ENCODE peak calls at places on chromosomes 13 and 19, in six cellular contexts. J is esophagus muscularis mucosa, N is A549, R is transverse colon, V is IMR-90, P is body of pancreas. K is an unnamed sample.

GRCh38 chr13:94928127-94928526 is 215.8 kb upstream of the SOX21 start:
- DNase-seq in J (no peak), N (no peak), R (no peak), V (no peak), P (no peak), K (no peak)

GRCh38 chr13:111040821-111041220 is 74.3 kb upstream of the ARHGEF7 start:
- DNase-seq in J (no peak), N (no peak), R (no peak), V (no peak), P (no peak), K (no peak)

GRCh38 chr19:48511321-48511731 is 309 bp downstream of the LMTK3 start:
- DNase-seq in J (no peak), N (no peak), R (no peak), V (no peak), P (no peak), K (no peak)

GRCh38 chr19:38970664-38971532 is 4.6 kb downstream of the FBXO17 start:
- DNase-seq in J (no peak), N (no peak), R (no peak), V (no peak), P (no peak), K (no peak)

GRCh38 chr19:37986048-37986750 is 79.2 kb downstream of the SIPA1L3 start:
- DNase-seq in J (no peak), N (no peak), R (no peak), V (no peak), P (no peak), K (no peak)

GRCh38 chr19:50460161-50460765 is 16.0 kb upstream of the EMC10 start:
- DNase-seq in J (no peak), N (peak), R (no peak), V (peak), P (no peak), K (no peak)

GRCh38 chr19:40774916-40775631 is at the start of gene MIA:
- DNase-seq in J (no peak), N (no peak), R (no peak), V (no peak), P (no peak), K (no peak)

GRCh38 chr13:46071590-46072249 is 19.2 kb upstream of the ZC3H13 start:
- DNase-seq in J (no peak), N (no peak), R (no peak), V (no peak), P (no peak), K (peak)

GRCh38 chr19:12137541-12137940 is 2.6 kb downstream of the ZNF20 start:
- DNase-seq in J (no peak), N (no peak), R (no peak), V (no peak), P (no peak), K (peak)

GRCh38 chr13:112688560-112689497 is 1.0 kb upstream of the ATP11A start:
- DNase-seq in J (no peak), N (no peak), R (peak), V (no peak), P (peak), K (peak)

GRCh38 chr13:27283906-27284523 is 13.4 kb downstream of the RASL11A start:
- DNase-seq in J (no peak), N (peak), R (peak), V (no peak), P (peak), K (peak)

GRCh38 chr13:26484196-26484595 is 73.3 kb upstream of the WASF3 start:
- DNase-seq in J (no peak), N (no peak), R (no peak), V (no peak), P (no peak), K (no peak)

GRCh38 chr13:104408733-104409132 is 1342.5 kb upstream of the SLC10A2 start:
- DNase-seq in J (no peak), N (no peak), R (no peak), V (peak), P (no peak), K (no peak)

GRCh38 chr13:59360108-59360507 is 803.6 kb downstream of the DIAPH3 start:
- DNase-seq in J (no peak), N (no peak), R (no peak), V (no peak), P (no peak), K (no peak)

GRCh38 chr13:109272595-109273325 is 513.6 kb downstream of the IRS2 start:
- DNase-seq in J (no peak), N (no peak), R (no peak), V (peak), P (no peak), K (no peak)

GRCh38 chr19:7224205-7224833 is 69.9 kb downstream of the INSR start:
- DNase-seq in J (no peak), N (no peak), R (peak), V (peak), P (peak), K (no peak)

GRCh38 chr13:34913040-34913439 is 29.0 kb upstream of the NBEA start:
- DNase-seq in J (no peak), N (no peak), R (no peak), V (no peak), P (no peak), K (no peak)

GRCh38 chr13:25927966-25928365 is 123.8 kb downstream of the SHISA2 start:
- DNase-seq in J (no peak), N (no peak), R (no peak), V (no peak), P (no peak), K (no peak)

GRCh38 chr13:27170521-27171243 is 929 bp downstream of the USP12 start:
- DNase-seq in J (no peak), N (peak), R (peak), V (no peak), P (peak), K (peak)

GRCh38 chr13:73556902-73557301 is 498.1 kb downstream of the KLF5 start:
- DNase-seq in J (no peak), N (no peak), R (no peak), V (no peak), P (no peak), K (no peak)

GRCh38 chr19:40610396-40611064 is 9.4 kb downstream of the LTBP4 start:
- DNase-seq in J (no peak), N (no peak), R (peak), V (no peak), P (peak), K (peak)

GRCh38 chr13:39259371-39259770 is 221.1 kb downstream of the NHLRC3 start:
- DNase-seq in J (no peak), N (no peak), R (no peak), V (no peak), P (no peak), K (no peak)

GRCh38 chr13:113732961-113733950 is 25.8 kb upstream of the TMEM255B start:
- DNase-seq in J (no peak), N (no peak), R (no peak), V (no peak), P (no peak), K (no peak)

GRCh38 chr13:47158583-47158982 is 261.7 kb upstream of the HTR2A start:
- DNase-seq in J (no peak), N (no peak), R (no peak), V (no peak), P (no peak), K (peak)

GRCh38 chr19:58569943-58570670 is 3.0 kb downstream of the MZF1 start:
- DNase-seq in J (no peak), N (no peak), R (peak), V (no peak), P (peak), K (no peak)

GRCh38 chr13:90105276-90105675 is 1242.2 kb upstream of the MIR17HG start:
- DNase-seq in J (no peak), N (no peak), R (no peak), V (no peak), P (no peak), K (no peak)

GRCh38 chr19:50242586-50242985 is 39.2 kb downstream of the MYH14 start:
- DNase-seq in J (no peak), N (no peak), R (no peak), V (no peak), P (no peak), K (no peak)

GRCh38 chr19:10517760-10518443 is 655 bp upstream of the S1PR5 start:
- DNase-seq in J (no peak), N (peak), R (no peak), V (peak), P (peak), K (no peak)

DNA sequence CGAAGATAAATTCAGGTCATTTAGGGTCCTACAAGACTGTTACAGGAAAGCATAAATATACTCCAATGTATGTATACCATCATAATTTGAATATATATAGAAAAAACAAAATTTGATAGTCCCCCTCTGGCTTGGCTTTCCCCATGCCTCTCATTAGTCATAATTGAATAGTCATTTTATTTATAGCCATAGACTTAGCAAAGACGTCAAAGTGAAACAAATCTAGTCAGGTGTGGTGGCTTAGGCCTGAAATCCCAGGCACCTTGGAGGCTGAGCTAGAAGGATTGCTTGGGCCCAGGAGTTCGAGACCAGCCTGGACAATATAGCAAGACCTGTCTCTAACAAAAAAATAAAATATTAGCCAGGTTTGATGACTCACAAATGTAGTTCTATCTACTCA is 141.1 kb downstream of the TNFRSF19 start:
- DNase-seq in J (no peak), N (no peak), R (no peak), V (no peak), P (no peak), K (no peak)
- TF ChIP-seq POLR2A in J (no peak), N (no peak), R (no peak), V (no peak), P (no peak), K (no peak)

DNA sequence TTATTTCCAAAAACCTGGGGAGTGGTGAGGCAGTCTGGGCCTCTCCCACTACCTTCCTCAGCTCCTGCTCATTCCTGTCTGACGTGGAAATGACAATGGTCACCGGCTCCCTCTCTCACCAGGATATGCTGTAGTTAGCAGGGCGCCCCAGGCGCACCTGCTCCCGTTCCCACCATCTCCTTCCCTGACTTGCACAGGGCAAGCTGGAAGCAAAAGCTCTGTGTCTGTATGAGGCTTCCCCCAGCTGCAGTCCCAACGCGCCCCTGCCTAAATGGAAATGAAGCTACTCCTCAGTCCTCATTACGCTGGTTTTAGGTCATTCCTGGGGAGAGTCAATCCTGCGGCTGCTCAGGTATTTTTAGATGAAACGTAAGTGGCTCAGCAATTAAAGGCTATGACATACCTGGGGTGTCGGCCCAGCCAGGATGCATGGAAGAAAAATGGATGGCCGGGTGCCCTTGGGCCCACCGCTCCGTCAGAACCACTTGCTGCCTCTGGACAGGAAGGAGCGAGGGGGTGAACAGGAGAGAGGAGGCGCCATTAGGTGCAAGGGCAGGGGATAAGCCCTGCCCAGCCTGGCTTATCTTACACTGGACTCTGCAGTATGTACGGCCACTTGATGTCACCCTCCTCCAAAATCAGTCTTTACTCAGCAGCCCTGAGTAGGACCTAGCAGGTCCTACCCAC is 32.4 kb downstream of the DHRS12 start:
- DNase-seq in J (no peak), N (no peak), R (no peak), V (no peak), P (peak), K (no peak)
- TF ChIP-seq POLR2A in J (no peak), N (no peak), R (no peak), V (no peak), P (peak), K (no peak)

GRCh38 chr19:19634516-19635312 is 6.7 kb upstream of the LPAR2 start:
- DNase-seq in J (no peak), N (no peak), R (no peak), V (no peak), P (no peak), K (no peak)

GRCh38 chr19:19635313-19635702 is 7.3 kb upstream of the LPAR2 start:
- DNase-seq in J (no peak), N (no peak), R (no peak), V (no peak), P (no peak), K (no peak)

GRCh38 chr19:19637523-19638251 is 5.8 kb downstream of the GMIP start:
- DNase-seq in J (no peak), N (no peak), R (no peak), V (no peak), P (no peak), K (no peak)

GRCh38 chr19:19636573-19636972 is 6.9 kb downstream of the GMIP start:
- DNase-seq in J (no peak), N (no peak), R (no peak), V (no peak), P (no peak), K (no peak)

GRCh38 chr19:19637186-19637522 is 6.3 kb downstream of the GMIP start:
- DNase-seq in J (no peak), N (no peak), R (no peak), V (no peak), P (no peak), K (no peak)
- TF ChIP-seq POLR2A in J (no peak), N (no peak), R (no peak), V (no peak), P (no peak), K (no peak)

DNA sequence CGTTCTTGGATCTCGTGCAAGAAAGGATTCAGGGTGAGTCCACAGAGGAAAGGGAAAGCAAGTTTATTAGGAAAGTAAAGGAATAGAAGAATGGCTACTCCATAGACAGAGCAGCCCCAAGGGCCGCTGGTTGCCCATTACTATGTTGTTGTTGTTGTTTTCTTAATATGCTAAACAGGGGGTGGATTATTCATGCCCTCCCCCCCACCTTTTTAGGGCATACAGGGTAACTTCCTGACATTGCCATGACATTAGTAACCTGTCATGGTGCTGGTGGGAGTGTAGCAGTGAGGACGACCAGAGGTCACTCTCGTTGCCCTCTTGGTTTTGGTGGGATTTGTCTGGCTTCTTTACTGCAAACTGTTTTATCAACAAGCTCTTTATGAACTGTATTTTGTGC is 29.1 kb upstream of the PCDH9 start:
- DNase-seq in J (no peak), N (no peak), R (no peak), V (no peak), P (no peak), K (no peak)
- TF ChIP-seq POLR2A in J (no peak), N (no peak), R (no peak), V (no peak), P (no peak), K (no peak)

GRCh38 chr19:29811125-29812079 is at the start of gene CCNE1:
- DNase-seq in J (peak), N (peak), R (peak), V (peak), P (peak), K (peak)
- TF ChIP-seq POLR2A in J (no peak), N (peak), R (peak), V (no peak), P (no peak), K (peak)

GRCh38 chr19:46299695-46300094 is 2.9 kb downstream of the HIF3A start:
- DNase-seq in J (no peak), N (no peak), R (peak), V (no peak), P (no peak), K (no peak)

GRCh38 chr19:46298477-46299003 is 1.7 kb downstream of the HIF3A start:
- DNase-seq in J (no peak), N (no peak), R (no peak), V (no peak), P (no peak), K (no peak)

GRCh38 chr19:46299004-46299509 is 2.2 kb downstream of the HIF3A start:
- DNase-seq in J (peak), N (peak), R (peak), V (peak), P (peak), K (peak)

GRCh38 chr19:46296722-46297431 is at the start of gene HIF3A:
- DNase-seq in J (no peak), N (no peak), R (peak), V (no peak), P (peak), K (peak)

DNA sequence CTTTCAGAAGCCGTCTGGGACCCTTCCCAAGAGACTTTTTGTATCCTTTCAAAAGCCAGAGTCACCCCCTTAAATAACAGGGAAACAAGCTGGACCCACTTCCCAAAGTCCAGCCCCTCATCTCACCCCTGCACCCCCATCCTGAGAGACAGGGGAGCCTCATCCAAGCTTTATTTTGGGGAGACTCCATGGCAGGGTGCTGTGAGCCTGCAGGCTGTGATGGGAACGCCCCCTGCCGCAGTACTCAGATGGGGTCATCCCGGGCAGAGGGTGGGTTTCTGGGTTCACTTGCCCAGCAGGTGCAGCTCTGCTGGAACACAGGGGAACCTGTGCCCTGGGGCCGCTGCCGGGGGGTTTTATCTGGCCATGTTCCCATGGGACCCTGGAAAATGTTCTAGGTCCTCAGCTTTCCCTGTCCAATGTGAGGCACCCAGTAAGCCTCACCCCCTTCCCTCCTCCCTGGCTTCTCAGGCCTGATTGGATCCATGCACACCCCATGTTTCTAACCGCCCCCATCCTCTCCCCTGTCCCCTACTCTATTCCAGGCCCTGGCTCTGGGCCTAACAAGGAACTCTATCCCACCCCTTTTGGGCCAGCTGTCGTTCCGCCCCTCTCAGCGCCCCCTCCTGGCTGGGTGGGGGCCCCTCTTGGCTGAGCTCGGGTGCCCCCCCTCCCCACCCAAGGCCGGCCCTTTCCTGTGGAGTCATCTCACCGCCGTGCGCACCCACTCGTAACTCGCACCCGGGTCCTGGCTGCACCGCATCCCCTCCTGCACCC is 1.0 kb downstream of the HIF3A start:
- DNase-seq in J (peak), N (no peak), R (peak), V (no peak), P (peak), K (peak)
- TF ChIP-seq POLR2A in J (no peak), N (no peak), R (no peak), V (no peak), P (no peak), K (no peak)

GRCh38 chr19:1086618-1087017 is 8.6 kb downstream of the POLR2E start:
- DNase-seq in J (no peak), N (no peak), R (no peak), V (no peak), P (no peak), K (no peak)

GRCh38 chr19:1085676-1086442 is 9.3 kb downstream of the POLR2E start:
- DNase-seq in J (no peak), N (no peak), R (no peak), V (no peak), P (no peak), K (no peak)

GRCh38 chr19:1084024-1084868 is 10.9 kb downstream of the POLR2E start:
- DNase-seq in J (no peak), N (no peak), R (no peak), V (no peak), P (peak), K (no peak)

GRCh38 chr19:1082928-1083816 is 12.0 kb downstream of the POLR2E start:
- DNase-seq in J (no peak), N (no peak), R (peak), V (no peak), P (no peak), K (no peak)

DNA sequence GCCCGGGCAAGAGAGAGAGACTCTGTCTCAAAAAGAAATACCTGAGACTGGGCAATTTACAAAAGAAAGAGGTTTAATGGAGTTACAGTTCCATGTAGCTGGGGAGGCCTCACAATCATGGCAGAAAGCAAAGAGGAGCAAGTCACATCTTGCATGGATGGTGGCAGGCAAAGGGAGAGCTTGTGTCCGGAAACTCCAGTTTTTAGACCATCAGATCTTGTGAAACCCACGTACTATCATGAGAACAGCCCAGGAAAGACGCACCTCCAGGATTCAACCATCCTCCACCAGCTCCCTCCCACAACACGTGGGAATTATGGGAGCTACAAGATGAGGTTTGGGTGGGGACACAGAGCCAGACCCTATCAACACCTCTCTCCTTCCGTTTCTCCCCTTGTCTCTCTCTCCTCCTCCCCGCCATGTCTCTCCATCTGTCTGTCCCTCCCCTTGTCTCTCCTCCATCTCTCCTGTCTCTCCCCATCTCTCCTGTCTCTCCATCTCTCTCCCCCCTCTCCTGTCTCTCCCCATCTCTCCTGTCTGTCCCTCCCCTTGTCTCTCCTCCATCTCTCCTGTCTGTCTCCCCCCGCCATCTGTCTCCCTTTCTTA is 10.0 kb downstream of the POLR2E start:
- DNase-seq in J (no peak), N (no peak), R (no peak), V (no peak), P (no peak), K (no peak)
- TF ChIP-seq POLR2A in J (no peak), N (no peak), R (peak), V (no peak), P (no peak), K (peak)

GRCh38 chr19:45323671-45324081 is 1.0 kb upstream of the CKM start:
- DNase-seq in J (no peak), N (no peak), R (peak), V (no peak), P (no peak), K (no peak)
- TF ChIP-seq POLR2A in J (peak), N (no peak), R (no peak), V (no peak), P (no peak), K (no peak)

K was measured in erythroblast.